ENCODE peak calls at places on chromosomes 16 and 17, in eight cellular contexts. A is WTC11, W is OCI-LY7, Z is mesothelial cell of epicardium, E is lower leg skin, J is endodermal cell, H is sigmoid colon, P is endothelial cell. X is an unnamed sample.

GRCh38 chr17:4852504-4853075 is 19.4 kb downstream of the MINK1 start:
- DNase-seq in A (no peak), W (no peak), Z (no peak), E (no peak), J (no peak), H (no peak), P (no peak), X (peak; percentile 17)

GRCh38 chr16:79651363-79651762 is 50.8 kb upstream of the MAF start:
- DNase-seq in A (no peak), W (no peak), Z (no peak), E (peak; percentile 91), J (no peak), H (peak; percentile 84), P (no peak), X (no peak)

GRCh38 chr16:252366-253337 is 18.0 kb downstream of the FAM234A start:
- DNase-seq in A (no peak), W (no peak), Z (no peak), E (no peak), J (no peak), H (no peak), P (no peak), X (peak; percentile 63)

GRCh38 chr17:64393000-64393402 is 2.3 kb upstream of the PECAM1 start:
- DNase-seq in A (no peak), W (no peak), Z (no peak), E (no peak), J (no peak), H (no peak), P (no peak), X (peak; percentile 87)

GRCh38 chr16:46898006-46898405 is 13.8 kb downstream of the GPT2 start:
- DNase-seq in A (no peak), W (no peak), Z (no peak), E (no peak), J (no peak), H (no peak), P (no peak), X (no peak)

GRCh38 chr17:36675786-36676185 is 74.4 kb downstream of the MRM1 start:
- DNase-seq in A (no peak), W (no peak), Z (no peak), E (no peak), J (no peak), H (no peak), P (no peak), X (peak; percentile 8)

GRCh38 chr17:70076189-70076588 is 1.2 kb downstream of the KCNJ16 start:
- DNase-seq in A (no peak), W (no peak), Z (no peak), E (no peak), J (no peak), H (no peak), P (no peak), X (no peak)

GRCh38 chr17:42068979-42069378 is 18.6 kb upstream of the C17orf113 start:
- DNase-seq in A (no peak), W (no peak), Z (no peak), E (no peak), J (peak; percentile 77), H (no peak), P (no peak), X (no peak)

GRCh38 chr17:78377858-78378224 is 608 bp upstream of the PGS1 start:
- DNase-seq in A (no peak), W (no peak), Z (no peak), E (peak; percentile 80), J (no peak), H (no peak), P (no peak), X (no peak)

GRCh38 chr17:78374189-78374588 is 4.3 kb upstream of the PGS1 start:
- DNase-seq in A (no peak), W (no peak), Z (no peak), E (no peak), J (no peak), H (no peak), P (no peak), X (no peak)

GRCh38 chr17:78374631-78375274 is 3.7 kb upstream of the PGS1 start:
- DNase-seq in A (peak; percentile 63), W (no peak), Z (no peak), E (peak; percentile 83), J (peak; percentile 87), H (no peak), P (peak; percentile 72), X (no peak)

GRCh38 chr17:78376161-78376560 is 2.3 kb upstream of the PGS1 start:
- DNase-seq in A (no peak), W (no peak), Z (no peak), E (no peak), J (no peak), H (no peak), P (no peak), X (no peak)

GRCh38 chr17:78375401-78376079 is 2.9 kb upstream of the PGS1 start:
- DNase-seq in A (no peak), W (no peak), Z (no peak), E (peak; percentile 85), J (peak; percentile 59), H (peak; percentile 87), P (no peak), X (no peak)
- TF ChIP-seq CTCF in A (no peak), W (no peak), Z (no peak), E (no peak), J (no peak), H (no peak), P (no peak), X (no peak)

DNA sequence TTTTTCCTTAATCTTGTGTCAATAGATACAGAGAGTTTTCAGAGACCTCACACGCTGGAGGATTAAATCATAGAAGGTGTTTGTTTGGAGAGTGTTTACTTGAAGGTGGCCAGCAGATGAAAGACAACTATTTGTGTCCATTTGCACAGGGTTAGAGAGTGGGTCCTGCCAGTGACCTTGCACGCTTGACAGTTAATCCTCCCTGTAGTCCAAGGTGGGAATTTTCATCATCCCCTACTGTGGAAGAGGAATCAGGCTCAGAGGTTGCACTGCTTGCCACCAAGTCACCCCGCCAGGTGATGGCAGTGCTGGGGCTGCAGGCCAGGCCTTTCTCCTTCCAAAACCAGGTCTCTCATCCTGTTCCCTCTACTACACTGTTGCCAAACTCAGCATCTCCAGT is 12.3 kb downstream of the CDH1 start:
- DNase-seq in A (peak; percentile 59), W (no peak), Z (no peak), E (no peak), J (peak; percentile 81), H (no peak), P (no peak), X (no peak)
- TF ChIP-seq CTCF in A (no peak), W (peak; percentile 25), Z (no peak), E (no peak), J (peak; percentile 70), H (no peak), P (no peak), X (peak; percentile 13)

DNA sequence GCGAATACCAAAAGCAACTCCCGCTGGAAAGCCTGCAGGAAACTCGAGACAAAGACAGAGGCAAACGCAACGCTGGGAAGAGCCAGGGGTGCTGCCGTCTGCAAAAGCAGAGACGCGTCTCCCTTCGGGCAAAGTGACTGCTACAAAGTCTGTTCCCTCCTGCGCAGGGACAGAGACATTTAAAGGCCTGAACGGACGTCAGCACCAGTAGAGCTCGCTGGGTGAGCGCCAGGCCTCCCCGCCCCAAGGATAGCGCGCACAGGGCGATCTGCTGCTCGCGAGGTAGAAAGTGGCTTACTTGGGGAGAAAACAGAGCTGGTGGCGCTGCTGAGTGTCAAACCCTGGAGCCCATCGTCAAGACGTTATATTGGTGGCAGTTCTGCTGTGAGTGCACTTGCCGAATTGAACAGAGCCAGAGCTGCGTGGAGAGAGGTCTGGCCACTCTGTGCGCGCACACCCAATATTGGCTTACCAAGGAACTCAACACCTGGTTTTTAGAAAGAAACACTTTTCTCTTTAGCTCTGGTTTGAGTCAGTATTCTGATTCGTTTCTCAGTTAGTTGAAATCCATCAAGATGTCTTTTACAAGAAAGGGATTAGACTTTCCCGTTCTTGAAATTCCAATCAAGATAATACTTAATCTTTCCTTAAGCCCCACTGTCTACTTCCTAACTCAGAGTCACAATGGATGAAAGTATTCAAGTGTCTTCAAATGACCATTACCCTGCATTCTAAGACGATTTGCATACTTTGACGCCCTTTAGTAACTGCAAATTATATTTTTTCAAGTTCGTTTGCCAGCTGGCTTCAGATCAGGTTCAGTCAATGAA is 190.1 kb downstream of the USP22 start:
- DNase-seq in A (peak; percentile 66), W (no peak), Z (no peak), E (peak; percentile 84), J (peak; percentile 93), H (peak; percentile 75), P (peak; percentile 48), X (peak; percentile 36)
- TF ChIP-seq CTCF in A (no peak), W (no peak), Z (no peak), E (no peak), J (peak; percentile 26), H (no peak), P (no peak), X (no peak)

DNA sequence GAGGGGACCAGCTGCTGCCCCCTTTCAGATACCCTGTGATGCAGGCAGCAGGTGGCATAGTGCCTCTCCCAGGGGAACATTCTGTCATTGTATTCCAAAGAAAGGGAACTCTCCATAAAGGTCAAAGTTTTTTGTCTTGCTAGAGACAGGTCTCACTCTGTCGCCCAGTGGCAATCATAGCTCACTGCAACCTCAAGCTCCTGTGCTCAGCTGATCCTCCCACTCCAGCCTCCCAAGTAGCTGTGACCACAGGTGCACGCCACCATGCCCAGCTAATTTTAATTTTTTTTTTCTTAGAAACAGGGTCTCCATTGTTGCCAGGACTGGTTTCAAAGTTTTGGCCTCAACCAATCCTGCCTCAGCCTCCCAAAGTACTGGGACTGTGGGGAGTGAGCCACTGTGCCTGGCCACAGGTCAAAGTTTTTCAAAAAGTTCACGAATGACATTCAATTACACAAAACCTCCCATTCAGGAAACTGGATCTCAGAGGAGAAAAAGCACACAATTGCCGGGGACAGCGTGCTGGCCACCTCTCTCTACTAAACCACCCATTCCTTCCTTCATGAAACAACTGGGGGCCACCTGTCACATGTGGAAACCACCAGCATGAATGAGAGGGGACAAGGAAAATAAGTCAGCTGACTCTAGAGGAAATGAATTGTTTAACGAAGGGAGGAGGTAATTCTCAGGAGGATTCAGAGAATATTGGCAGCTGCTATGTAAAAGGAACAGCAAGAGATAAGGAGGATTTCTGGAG is 80.0 kb downstream of the MARCHF10 start:
- DNase-seq in A (no peak), W (no peak), Z (no peak), E (peak; percentile 50), J (peak; percentile 59), H (peak; percentile 17), P (no peak), X (no peak)
- TF ChIP-seq CTCF in A (no peak), W (no peak), Z (no peak), E (no peak), J (peak; percentile 42), H (no peak), P (no peak), X (no peak)

X was measured in activated CD8-positive, alpha-beta T cell treated with anti-CD3 and anti-CD28 coated beads for 36 hours.